ENCODE peak calls at places on chromosome 17, in nine cellular contexts. D is right lobe of liver, E is upper lobe of left lung, N is HCT116, K is lower leg skin, T is heart left ventricle, P is body of pancreas, Z is IMR-90, R is uterus. I is an unnamed sample.

GRCh38 chr17:55492951-55493350 is 18.3 kb downstream of the SMIM36 start:
- DNase-seq in D (no peak), E (no peak), N (no peak), K (no peak), T (no peak), P (no peak), Z (no peak), R (no peak), I (no peak)

GRCh38 chr17:49925916-49926315 is 43.1 kb upstream of the DLX4 start:
- DNase-seq in D (no peak), E (no peak), N (no peak), K (no peak), T (peak), P (peak), Z (no peak), R (peak), I (no peak)

GRCh38 chr17:30517786-30518185 is 40.6 kb downstream of the GOSR1 start:
- DNase-seq in D (no peak), E (no peak), N (no peak), K (no peak), T (no peak), P (no peak), Z (no peak), R (no peak), I (no peak)

GRCh38 chr17:52036416-52036815 is 122.1 kb downstream of the CA10 start:
- DNase-seq in D (no peak), E (no peak), N (no peak), K (no peak), T (no peak), P (no peak), Z (no peak), R (no peak), I (no peak)

GRCh38 chr17:63634163-63634562 is 11.9 kb downstream of the MAP3K3 start:
- DNase-seq in D (no peak), E (no peak), N (no peak), K (no peak), T (no peak), P (peak), Z (peak), R (no peak), I (no peak)

GRCh38 chr17:41098042-41098441 is at the start of gene KRTAP4-8:
- DNase-seq in D (no peak), E (no peak), N (no peak), K (no peak), T (no peak), P (no peak), Z (no peak), R (no peak), I (no peak)

GRCh38 chr17:155576-155975 is 18.2 kb downstream of the SCGB1C2 start:
- DNase-seq in D (peak), E (no peak), N (no peak), K (no peak), T (peak), P (no peak), Z (no peak), R (no peak), I (no peak)

GRCh38 chr17:79667121-79667715 is 56.4 kb upstream of the RBFOX3 start:
- DNase-seq in D (no peak), E (no peak), N (no peak), K (no peak), T (no peak), P (no peak), Z (no peak), R (no peak), I (no peak)

GRCh38 chr17:80960037-80960796 is 31.4 kb upstream of the CHMP6 start:
- DNase-seq in D (peak), E (no peak), N (no peak), K (no peak), T (peak), P (no peak), Z (no peak), R (no peak), I (no peak)

GRCh38 chr17:46212634-46213435 is 19.6 kb upstream of the KANSL1 start:
- DNase-seq in D (no peak), E (peak), N (peak), K (peak), T (peak), P (peak), Z (peak), R (peak), I (peak)

GRCh38 chr17:33097411-33097810 is 105.8 kb downstream of the SPACA3 start:
- DNase-seq in D (no peak), E (no peak), N (no peak), K (no peak), T (no peak), P (no peak), Z (no peak), R (no peak), I (no peak)

GRCh38 chr17:57577751-57578607 is 167.1 kb downstream of the CCDC182 start:
- DNase-seq in D (no peak), E (peak), N (no peak), K (peak), T (peak), P (peak), Z (peak), R (peak), I (no peak)

GRCh38 chr17:73267648-73268537 is 6.2 kb upstream of the CPSF4L start:
- DNase-seq in D (peak), E (no peak), N (no peak), K (no peak), T (no peak), P (no peak), Z (no peak), R (no peak), I (no peak)

GRCh38 chr17:55407641-55408566 is 13.7 kb downstream of the MMD start:
- DNase-seq in D (no peak), E (no peak), N (no peak), K (no peak), T (no peak), P (no peak), Z (no peak), R (no peak), I (no peak)

GRCh38 chr17:80726558-80727408 is 182.1 kb downstream of the RPTOR start:
- DNase-seq in D (no peak), E (no peak), N (no peak), K (no peak), T (no peak), P (no peak), Z (no peak), R (no peak), I (no peak)

GRCh38 chr17:60640503-60640902 is 37.1 kb upstream of the BCAS3 start:
- DNase-seq in D (no peak), E (no peak), N (no peak), K (no peak), T (no peak), P (no peak), Z (peak), R (no peak), I (no peak)

GRCh38 chr17:7997186-7997585 is 5.2 kb upstream of the GUCY2D start:
- DNase-seq in D (no peak), E (peak), N (peak), K (no peak), T (peak), P (peak), Z (peak), R (no peak), I (peak)

GRCh38 chr17:51585514-51586104 is 325.3 kb downstream of the UTP18 start:
- DNase-seq in D (no peak), E (no peak), N (peak), K (no peak), T (no peak), P (peak), Z (no peak), R (no peak), I (no peak)

GRCh38 chr17:56899403-56899802 is 14.4 kb downstream of the TRIM25 start:
- DNase-seq in D (no peak), E (no peak), N (no peak), K (no peak), T (no peak), P (no peak), Z (no peak), R (no peak), I (no peak)

GRCh38 chr17:80881321-80881720 is 110.3 kb upstream of the CHMP6 start:
- DNase-seq in D (peak), E (no peak), N (no peak), K (no peak), T (no peak), P (no peak), Z (no peak), R (no peak), I (no peak)

GRCh38 chr17:75412455-75413317 is 7.2 kb upstream of the GRB2 start:
- DNase-seq in D (no peak), E (peak), N (peak), K (peak), T (peak), P (peak), Z (peak), R (peak), I (no peak)

GRCh38 chr17:74758846-74759163 is 10.4 kb downstream of the NHERF1 start:
- DNase-seq in D (no peak), E (no peak), N (no peak), K (no peak), T (peak), P (no peak), Z (peak), R (no peak), I (peak)

GRCh38 chr17:27290916-27291598 is 2.9 kb upstream of the WSB1 start:
- DNase-seq in D (no peak), E (no peak), N (no peak), K (no peak), T (no peak), P (no peak), Z (no peak), R (no peak), I (no peak)

GRCh38 chr17:81683208-81683583 is 401 bp downstream of the ARL16 start:
- DNase-seq in D (no peak), E (no peak), N (no peak), K (no peak), T (no peak), P (no peak), Z (peak), R (no peak), I (no peak)

GRCh38 chr17:72930031-72930430 is 162.5 kb downstream of the SLC39A11 start:
- DNase-seq in D (no peak), E (no peak), N (no peak), K (no peak), T (no peak), P (no peak), Z (no peak), R (no peak), I (no peak)

GRCh38 chr17:31293586-31293985 is 3.5 kb downstream of the OMG start:
- DNase-seq in D (no peak), E (no peak), N (no peak), K (no peak), T (no peak), P (no peak), Z (no peak), R (no peak), I (no peak)

GRCh38 chr17:1724869-1725641 is 551 bp downstream of the WDR81 start:
- DNase-seq in D (peak), E (no peak), N (no peak), K (no peak), T (peak), P (no peak), Z (no peak), R (peak), I (no peak)

GRCh38 chr17:50563095-50563511 is 2.6 kb downstream of the CACNA1G start:
- DNase-seq in D (no peak), E (no peak), N (no peak), K (no peak), T (no peak), P (no peak), Z (no peak), R (no peak), I (no peak)

GRCh38 chr17:62720126-62720850 is 87.8 kb downstream of the MARCHF10 start:
- DNase-seq in D (no peak), E (no peak), N (no peak), K (no peak), T (no peak), P (no peak), Z (no peak), R (no peak), I (no peak)

GRCh38 chr17:82228278-82228841 is 482 bp upstream of the SLC16A3 start:
- DNase-seq in D (no peak), E (peak), N (no peak), K (no peak), T (peak), P (no peak), Z (no peak), R (no peak), I (no peak)

GRCh38 chr17:28700278-28700677 is 11.4 kb downstream of the PROCA1 start:
- DNase-seq in D (no peak), E (no peak), N (no peak), K (no peak), T (no peak), P (no peak), Z (no peak), R (no peak), I (no peak)

GRCh38 chr17:19327039-19327776 is 35.3 kb downstream of the B9D1 start:
- DNase-seq in D (no peak), E (peak), N (peak), K (no peak), T (no peak), P (no peak), Z (peak), R (peak), I (peak)

GRCh38 chr17:17812211-17813054 is 24.4 kb downstream of the SREBF1 start:
- DNase-seq in D (no peak), E (peak), N (no peak), K (peak), T (peak), P (peak), Z (peak), R (peak), I (peak)
- TF ChIP-seq POLR2A in D (peak), E (no peak), N (no peak), K (no peak), T (no peak), P (no peak), Z (no peak), R (no peak), I (no peak)

GRCh38 chr17:47649972-47650524 is 329 bp downstream of the KPNB1 start:
- DNase-seq in D (no peak), E (no peak), N (no peak), K (no peak), T (no peak), P (no peak), Z (no peak), R (no peak), I (no peak)

GRCh38 chr17:47652570-47652969 is 2.9 kb downstream of the KPNB1 start:
- DNase-seq in D (no peak), E (no peak), N (no peak), K (no peak), T (no peak), P (no peak), Z (peak), R (no peak), I (no peak)

GRCh38 chr17:47649153-47649971 is at the start of gene KPNB1:
- DNase-seq in D (peak), E (peak), N (peak), K (peak), T (peak), P (peak), Z (peak), R (peak), I (peak)

GRCh38 chr17:47651704-47652103 is 2.0 kb downstream of the KPNB1 start:
- DNase-seq in D (no peak), E (no peak), N (no peak), K (no peak), T (no peak), P (no peak), Z (no peak), R (no peak), I (no peak)

DNA sequence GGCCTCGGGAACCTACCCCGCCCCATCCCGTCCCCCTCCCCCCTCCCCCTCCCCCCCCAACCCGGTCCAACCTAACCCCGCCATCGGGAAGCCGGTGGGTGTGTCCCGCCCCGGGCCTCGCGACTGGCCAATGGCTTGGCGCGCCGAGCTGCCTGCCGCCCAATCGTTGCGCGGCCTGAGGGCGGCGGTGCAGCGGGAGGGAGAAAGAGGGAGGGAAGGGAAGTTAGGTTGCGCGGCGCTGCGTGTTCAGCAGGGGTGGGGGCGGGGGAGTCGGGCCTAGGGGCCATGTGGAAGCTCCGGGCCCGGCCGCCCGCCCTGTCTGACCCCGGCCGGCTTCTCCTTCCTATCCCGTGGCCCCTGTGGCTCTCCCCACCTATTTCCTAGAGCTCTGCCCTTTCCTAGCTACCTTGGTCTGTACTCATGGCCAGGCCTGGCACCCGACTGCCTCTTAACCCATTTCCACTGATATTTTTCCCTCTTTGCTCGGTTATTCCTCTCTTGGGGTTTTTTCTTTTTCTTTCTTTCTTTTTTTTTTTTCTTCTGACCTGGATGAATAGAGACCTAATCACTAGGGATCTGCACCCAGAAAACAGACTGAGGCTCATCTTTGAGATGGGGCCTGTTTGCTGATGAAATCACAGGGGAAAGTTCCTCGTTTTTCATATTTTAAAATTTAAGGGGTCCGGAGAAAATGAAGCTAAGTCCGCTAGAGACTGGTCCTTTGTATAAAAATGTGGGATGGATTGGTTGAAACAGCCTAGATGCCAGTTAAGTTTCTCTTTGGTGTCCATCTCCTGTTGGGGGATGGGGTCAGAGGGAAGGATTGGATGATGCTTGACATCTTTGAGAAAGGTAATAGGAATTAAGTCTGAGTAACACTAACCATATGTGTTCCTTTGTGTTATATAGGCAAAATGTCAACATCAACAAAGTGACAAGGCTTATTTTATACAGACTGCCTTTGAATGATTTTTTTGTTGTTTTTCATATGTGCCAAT is 1.1 kb downstream of the KPNB1 start:
- DNase-seq in D (peak), E (peak), N (peak), K (peak), T (peak), P (peak), Z (peak), R (peak), I (peak)
- TF ChIP-seq POLR2A in D (no peak), E (no peak), N (no peak), K (no peak), T (no peak), P (no peak), Z (no peak), R (no peak), I (no peak)

DNA sequence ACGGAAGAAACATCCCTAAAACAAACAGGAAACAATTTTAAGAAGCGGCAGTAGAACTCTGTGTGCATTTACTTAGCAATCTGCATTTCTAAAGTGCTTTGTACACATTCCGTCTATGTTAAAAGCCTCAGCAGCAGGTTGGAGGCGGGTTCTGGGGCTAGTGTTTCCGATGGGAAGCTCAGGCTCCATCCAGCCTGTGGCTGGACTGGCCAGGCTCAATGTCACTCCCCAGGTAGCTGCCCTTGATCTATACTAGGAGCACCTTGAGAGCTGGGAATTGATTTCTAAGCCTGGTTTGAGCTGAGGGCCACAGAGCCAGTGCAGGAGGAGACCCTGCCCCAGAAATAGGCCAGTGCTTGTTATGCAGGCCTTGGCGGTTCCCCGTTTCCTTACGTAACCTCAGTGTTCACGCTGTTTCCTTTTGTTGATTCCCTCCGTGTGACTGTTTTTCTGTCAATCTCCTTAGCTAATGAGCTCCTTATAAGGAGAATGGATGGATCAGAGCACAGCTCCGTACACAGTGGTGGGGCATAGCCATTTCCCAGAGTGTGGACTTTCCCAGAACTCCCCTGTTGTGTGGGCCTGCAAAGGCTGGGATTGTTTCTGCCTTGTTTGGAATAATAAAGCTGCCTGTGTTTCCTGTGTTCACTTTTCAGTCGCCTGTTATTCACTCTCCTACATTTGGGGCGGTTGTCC is 21.4 kb downstream of the ADORA2B start:
- DNase-seq in D (no peak), E (peak), N (no peak), K (no peak), T (no peak), P (peak), Z (peak), R (no peak), I (no peak)
- TF ChIP-seq POLR2A in D (no peak), E (no peak), N (no peak), K (no peak), T (no peak), P (no peak), Z (no peak), R (no peak), I (no peak)

GRCh38 chr17:43359469-43360105 is 39.2 kb upstream of the ARL4D start:
- DNase-seq in D (no peak), E (no peak), N (no peak), K (no peak), T (no peak), P (no peak), Z (no peak), R (no peak), I (no peak)
- TF ChIP-seq POLR2A in D (no peak), E (no peak), N (no peak), K (no peak), T (no peak), P (no peak), Z (no peak), R (no peak), I (no peak)

DNA sequence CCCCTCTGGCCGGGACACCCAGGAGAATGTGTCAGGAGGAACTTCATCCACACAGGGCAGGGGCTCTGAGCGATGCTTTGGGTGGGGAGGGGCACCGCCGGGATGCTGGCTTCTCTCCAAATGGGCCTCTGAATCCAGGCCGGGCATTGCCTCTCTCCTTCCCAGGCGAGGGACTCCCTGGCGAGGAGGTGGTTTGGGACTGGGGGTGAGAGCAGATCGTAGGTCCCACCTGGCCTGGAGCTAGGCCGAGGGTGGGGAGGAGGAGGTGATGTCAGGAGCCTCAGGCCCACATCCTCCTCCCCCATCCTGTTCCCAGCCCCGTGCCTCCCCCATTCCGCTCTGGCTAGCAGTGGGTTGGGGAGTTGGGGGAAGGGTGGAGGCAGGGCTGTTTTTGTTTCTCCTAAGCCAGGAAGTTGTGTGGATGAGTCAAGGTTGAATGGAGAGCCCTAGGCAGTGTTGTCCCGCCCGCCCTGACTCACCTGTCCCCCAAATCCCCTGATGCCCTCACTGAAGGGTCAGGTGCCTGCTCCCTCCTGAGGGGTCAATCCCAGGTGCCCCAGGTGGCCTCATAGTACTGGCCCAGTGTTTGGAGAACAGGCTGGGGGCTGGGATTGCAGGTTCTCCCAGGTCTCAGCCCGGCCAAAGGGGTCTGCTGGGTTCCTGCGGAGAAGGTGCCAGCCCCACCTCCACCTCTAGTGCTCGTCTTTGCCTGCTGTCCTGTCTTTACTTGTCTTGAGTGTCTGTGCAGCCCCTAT is 2.8 kb downstream of the GRB7 start:
- DNase-seq in D (peak), E (peak), N (peak), K (peak), T (no peak), P (peak), Z (peak), R (peak), I (peak)
- TF ChIP-seq POLR2A in D (no peak), E (no peak), N (no peak), K (no peak), T (no peak), P (no peak), Z (no peak), R (peak), I (no peak)